ENCODE peak calls at places on chromosomes 5 and 9, in seven cellular contexts. F, C, T, Q, G, K and D are unnamed samples.

GRCh38 chr9:137785704-137786161 is 91.8 kb upstream of the CACNA1B start:
- DNase-seq in F (no peak), C (no peak), T (no peak), Q (no peak), G (peak), K (no peak), D (peak)

GRCh38 chr9:121711281-121711680 is 59.8 kb downstream of the DAB2IP start:
- DNase-seq in F (no peak), C (no peak), T (no peak), Q (no peak), G (no peak), K (no peak), D (no peak)

GRCh38 chr9:74630228-74630627 is 133.1 kb downstream of the RORB start:
- DNase-seq in F (no peak), C (no peak), T (no peak), Q (no peak), G (no peak), K (no peak), D (no peak)

GRCh38 chr5:93570294-93571110 is 10.5 kb downstream of the NR2F1-AS1 start:
- DNase-seq in F (no peak), C (peak), T (no peak), Q (no peak), G (peak), K (no peak), D (no peak)

GRCh38 chr9:13628526-13628925 is 349.0 kb upstream of the MPDZ start:
- DNase-seq in F (no peak), C (no peak), T (no peak), Q (no peak), G (no peak), K (no peak), D (peak)

GRCh38 chr9:110832916-110833315 is 164.3 kb downstream of the MUSK start:
- DNase-seq in F (no peak), C (no peak), T (no peak), Q (no peak), G (no peak), K (no peak), D (no peak)

GRCh38 chr5:135743684-135744083 is 90.8 kb upstream of the SLC25A48 start:
- DNase-seq in F (no peak), C (peak), T (no peak), Q (no peak), G (no peak), K (no peak), D (no peak)

GRCh38 chr5:150671509-150672236 is 10.6 kb downstream of the MYOZ3 start:
- DNase-seq in F (no peak), C (peak), T (no peak), Q (no peak), G (no peak), K (no peak), D (no peak)

GRCh38 chr5:140341591-140341990 is 4.8 kb downstream of the HBEGF start:
- DNase-seq in F (no peak), C (no peak), T (no peak), Q (no peak), G (no peak), K (no peak), D (no peak)

GRCh38 chr5:43627028-43627427 is 24.0 kb downstream of the NNT start:
- DNase-seq in F (peak), C (peak), T (no peak), Q (no peak), G (no peak), K (peak), D (peak)

GRCh38 chr9:110797611-110798010 is 129.0 kb downstream of the MUSK start:
- DNase-seq in F (peak), C (no peak), T (no peak), Q (no peak), G (no peak), K (no peak), D (peak)

GRCh38 chr9:106177216-106177615 is 482.9 kb downstream of the TMEM38B start:
- DNase-seq in F (no peak), C (no peak), T (no peak), Q (no peak), G (no peak), K (no peak), D (no peak)

GRCh38 chr5:132753135-132753987 is 6.1 kb downstream of the CCNI2 start:
- DNase-seq in F (no peak), C (no peak), T (no peak), Q (no peak), G (peak), K (peak), D (no peak)

GRCh38 chr5:61307611-61308010 is 24.4 kb upstream of the ZSWIM6 start:
- DNase-seq in F (no peak), C (no peak), T (no peak), Q (no peak), G (no peak), K (no peak), D (no peak)

GRCh38 chr9:123331303-123331702 is 24.7 kb upstream of the CRB2 start:
- DNase-seq in F (no peak), C (no peak), T (no peak), Q (no peak), G (no peak), K (no peak), D (no peak)

GRCh38 chr5:164119806-164120440 is 614.5 kb downstream of the MAT2B start:
- DNase-seq in F (no peak), C (no peak), T (no peak), Q (no peak), G (no peak), K (peak), D (peak)

GRCh38 chr5:111830333-111830732 is 73.3 kb upstream of the NREP start:
- DNase-seq in F (peak), C (no peak), T (no peak), Q (no peak), G (no peak), K (peak), D (peak)

GRCh38 chr5:12023614-12024241 is 119.5 kb upstream of the CTNND2 start:
- DNase-seq in F (peak), C (no peak), T (no peak), Q (no peak), G (no peak), K (peak), D (peak)

GRCh38 chr5:142327111-142327842 is 2.5 kb upstream of the SPRY4 start:
- DNase-seq in F (no peak), C (no peak), T (no peak), Q (no peak), G (no peak), K (peak), D (peak)

GRCh38 chr9:130962418-130963316 is 23.6 kb upstream of the FIBCD1 start:
- DNase-seq in F (peak), C (no peak), T (no peak), Q (no peak), G (peak), K (peak), D (peak)

GRCh38 chr5:139481580-139482049 is 943 bp downstream of the STING1 start:
- DNase-seq in F (no peak), C (no peak), T (no peak), Q (no peak), G (no peak), K (peak), D (peak)

GRCh38 chr5:148011407-148012124 is 52.2 kb upstream of the SPINK5 start:
- DNase-seq in F (no peak), C (no peak), T (no peak), Q (no peak), G (no peak), K (peak), D (peak)